ENCODE peak calls at places on chromosomes 5 and 9, in five cellular contexts. O, R, E, I and V are unnamed samples.

GRCh38 chr5:59540366-59540765 is 353.2 kb downstream of the PDE4D start:
- DNase-seq in E (no peak), R (no peak), O (no peak), I (no peak), V (no peak)

GRCh38 chr9:83981126-83981871 is 694 bp downstream of the RMI1 start:
- DNase-seq in O (no peak), R (no peak), E (no peak), I (no peak), V (peak)

GRCh38 chr9:5611321-5612186 is 17.4 kb upstream of the RIC1 start:
- DNase-seq in E (no peak), R (no peak), I (no peak), O (no peak), V (no peak)

GRCh38 chr9:859251-859650 is 17.8 kb downstream of the DMRT1 start:
- DNase-seq in E (no peak), I (no peak), O (no peak), R (no peak), V (no peak)

GRCh38 chr9:15372385-15373200 is 50.1 kb upstream of the SNAPC3 start:
- DNase-seq in R (no peak), E (no peak), O (no peak), I (no peak), V (no peak)

GRCh38 chr9:99167694-99168093 is 54.0 kb downstream of the ALG2 start:
- DNase-seq in E (no peak), R (no peak), I (no peak), O (no peak), V (no peak)

GRCh38 chr5:59036274-59036961 is 453.5 kb downstream of the RAB3C start:
- DNase-seq in R (peak), I (no peak), O (no peak), E (no peak), V (no peak)

GRCh38 chr5:149113669-149114068 is 27.6 kb upstream of the ABLIM3 start:
- DNase-seq in E (no peak), O (no peak), I (no peak), R (no peak), V (no peak)

GRCh38 chr5:132469380-132470372 is 20.9 kb downstream of the IRF1 start:
- DNase-seq in I (no peak), R (peak), E (no peak), O (no peak), V (no peak)

GRCh38 chr5:180816608-180817534 is 14.3 kb upstream of the MGAT1 start:
- DNase-seq in I (peak), E (peak), O (peak), R (peak), V (peak)

GRCh38 chr5:138032572-138033274 is at the start of gene FAM13B:
- DNase-seq in E (peak), R (peak), O (peak), I (peak), V (peak)
- TF ChIP-seq CTCF in E (no peak), R (no peak), O (no peak), I (no peak), V (no peak)

GRCh38 chr9:19376931-19377330 is 3.1 kb downstream of the RPS6 start:
- DNase-seq in E (no peak), R (no peak), I (no peak), O (no peak), V (no peak)

GRCh38 chr9:19373527-19373926 is 6.5 kb downstream of the RPS6 start:
- DNase-seq in I (no peak), E (no peak), R (no peak), O (no peak), V (no peak)

GRCh38 chr9:19378154-19378553 is 1.9 kb downstream of the RPS6 start:
- DNase-seq in E (no peak), O (no peak), R (no peak), I (no peak), V (no peak)

GRCh38 chr9:19372576-19372975 is 7.5 kb downstream of the RPS6 start:
- DNase-seq in I (no peak), O (no peak), R (no peak), E (no peak), V (no peak)

GRCh38 chr9:19375536-19375935 is 4.5 kb downstream of the RPS6 start:
- DNase-seq in E (no peak), O (no peak), R (no peak), I (no peak), V (no peak)
- TF ChIP-seq CTCF in E (no peak), O (no peak), R (no peak), I (no peak), V (no peak)

GRCh38 chr5:3594514-3595101 is 1.0 kb upstream of the IRX1 start:
- DNase-seq in E (no peak), O (peak), I (no peak), R (no peak), V (no peak)

GRCh38 chr5:3590253-3590966 is 5.2 kb upstream of the IRX1 start:
- DNase-seq in E (no peak), O (no peak), I (peak), R (no peak), V (no peak)

GRCh38 chr5:3593771-3594513 is 1.7 kb upstream of the IRX1 start:
- DNase-seq in O (no peak), I (no peak), E (no peak), R (no peak), V (no peak)

GRCh38 chr5:3592298-3592697 is 3.3 kb upstream of the IRX1 start:
- DNase-seq in E (no peak), O (no peak), I (no peak), R (no peak), V (no peak)

DNA sequence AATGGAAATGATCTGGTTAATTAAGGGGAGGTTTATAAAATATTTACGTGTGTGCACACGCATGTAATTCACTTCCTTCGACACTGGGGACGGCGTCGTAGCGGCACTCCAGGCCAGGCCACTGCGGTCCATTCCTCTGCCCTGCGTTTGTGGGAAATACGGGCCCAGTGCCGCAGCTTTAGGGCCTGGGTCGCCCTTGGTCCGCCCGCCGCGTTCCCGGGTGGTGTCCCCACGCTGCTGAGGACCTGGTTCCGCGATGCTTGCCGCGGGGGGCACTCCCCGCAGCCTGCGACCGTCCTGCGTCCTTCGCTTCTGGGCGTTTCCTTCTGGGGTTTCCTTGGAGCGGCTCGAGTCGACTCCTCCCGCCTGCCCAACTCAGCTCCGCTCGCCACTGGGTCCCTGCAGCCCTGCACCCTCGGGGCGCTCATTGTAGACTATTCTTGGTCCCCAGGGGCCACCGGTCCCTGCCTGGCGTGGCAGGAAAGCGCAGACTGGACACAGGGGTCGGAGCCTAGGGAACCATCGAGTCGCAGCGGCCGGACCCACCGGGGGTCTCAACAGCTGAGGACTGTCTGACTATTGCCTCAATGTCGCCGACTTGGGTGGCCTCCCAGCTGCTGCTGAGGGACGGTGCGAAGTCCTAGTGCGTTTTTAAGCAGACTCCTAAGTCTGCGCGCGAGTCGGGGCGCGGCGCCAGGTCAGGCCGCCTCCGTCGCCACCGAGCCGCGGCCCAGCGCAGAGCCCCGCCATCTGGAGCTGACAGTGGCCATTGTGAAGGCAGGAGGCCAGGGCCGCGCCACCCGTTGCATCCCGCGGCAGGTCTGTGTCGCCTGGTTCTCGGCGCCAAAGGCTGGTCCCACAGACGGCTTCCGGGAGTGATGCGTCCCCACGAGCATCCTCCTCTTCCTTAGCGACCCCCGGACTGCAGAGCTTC is 4.4 kb upstream of the IRX1 start:
- DNase-seq in I (peak), O (no peak), E (no peak), R (no peak), V (no peak)
- TF ChIP-seq CTCF in I (no peak), O (no peak), E (no peak), R (no peak), V (no peak)

DNA sequence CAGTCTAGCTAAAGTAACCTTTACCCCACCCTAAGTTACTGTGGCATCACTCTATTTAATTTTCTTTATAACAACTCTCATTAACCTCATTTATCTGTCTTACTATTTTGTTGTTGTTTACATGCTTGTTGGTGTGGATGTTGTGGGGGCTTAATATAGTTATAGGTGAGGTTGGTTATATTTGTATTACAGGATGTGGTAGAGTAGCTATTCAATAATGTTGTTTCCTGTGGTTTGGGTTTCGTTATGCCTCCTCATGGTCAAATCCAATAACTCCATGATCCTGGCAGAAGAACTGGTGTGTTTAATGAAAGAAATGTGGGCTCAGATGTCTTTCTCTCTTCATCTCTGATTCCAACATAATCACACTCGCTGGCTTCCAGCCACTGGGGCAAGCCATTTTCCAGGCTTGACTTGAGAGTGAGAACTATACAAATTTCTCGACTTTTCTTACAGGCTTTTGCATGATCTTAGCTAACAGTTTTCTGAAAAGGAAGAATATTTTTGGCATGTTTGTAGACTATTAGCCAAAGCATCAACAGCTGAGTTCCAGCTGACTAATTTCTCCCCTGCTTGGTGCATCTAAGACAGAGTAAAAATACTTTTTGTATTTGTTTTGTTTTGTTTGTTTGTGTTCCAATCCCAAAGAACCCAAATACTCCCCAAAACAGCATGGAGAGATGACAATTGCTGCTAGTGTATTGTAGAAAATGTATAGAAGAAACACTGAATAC is 303.7 kb upstream of the PAPPA start:
- DNase-seq in R (no peak), E (no peak), O (no peak), I (no peak), V (no peak)
- TF ChIP-seq CTCF in R (no peak), E (no peak), O (no peak), I (no peak), V (no peak)

GRCh38 chr5:151651997-151652645 is 34.6 kb downstream of the SPARC start:
- DNase-seq in E (peak), R (peak), I (peak), O (peak), V (peak)
- TF ChIP-seq CTCF in E (peak), R (peak), I (peak), O (peak), V (peak)

GRCh38 chr9:85408494-85408893 is 333.3 kb downstream of the AGTPBP1 start:
- DNase-seq in R (no peak), I (no peak), O (no peak), E (no peak), V (no peak)
- TF ChIP-seq CTCF in R (no peak), I (no peak), O (no peak), E (no peak), V (no peak)

GRCh38 chr5:123119334-123119986 is 30.4 kb downstream of the PRDM6 start:
- DNase-seq in I (no peak), O (peak), R (no peak), E (peak), V (no peak)
- TF ChIP-seq CTCF in I (no peak), O (no peak), R (no peak), E (no peak), V (no peak)

DNA sequence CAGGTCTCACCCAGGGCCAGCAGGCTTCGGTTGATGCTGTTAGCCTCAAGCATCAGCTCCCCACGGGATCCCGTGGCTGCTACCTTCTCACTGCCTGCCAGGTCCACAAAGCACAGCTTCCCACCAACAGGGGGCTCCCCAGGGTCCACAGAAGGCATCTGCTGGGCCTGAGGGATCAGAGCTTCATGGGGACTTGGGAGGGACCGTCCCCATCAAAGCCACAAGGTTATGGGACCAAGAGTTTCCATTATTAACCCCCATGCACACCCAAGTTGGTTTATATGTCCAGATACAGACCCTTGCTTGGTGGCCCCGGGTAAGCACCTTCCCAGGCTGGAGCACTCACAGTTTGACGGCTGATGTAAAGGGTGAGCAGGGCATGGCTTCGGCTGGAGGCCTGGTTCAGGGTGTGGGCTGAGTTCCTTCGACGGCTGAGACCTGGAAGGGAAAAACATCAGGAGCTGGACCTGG is 3.0 kb downstream of the KIF12 start:
- DNase-seq in I (peak), O (peak), E (no peak), R (peak), V (no peak)
- TF ChIP-seq CTCF in I (no peak), O (no peak), E (no peak), R (no peak), V (no peak)